ENCODE peak calls at places on chromosomes 6 and 20, in nine cellular contexts. F is spleen, M is GM12878, O is thyroid gland, A is esophagus squamous epithelium, C is A549, D is HCT116, J is H54, P is sigmoid colon. H is an unnamed sample.

GRCh38 chr20:24634855-24635254 is 165.4 kb downstream of the SYNDIG1 start:
- DNase-seq in M (no peak), F (no peak), O (peak), D (peak), A (no peak), J (peak), C (peak), P (no peak), H (peak)

GRCh38 chr20:47262365-47263013 is 94.0 kb downstream of the ZMYND8 start:
- DNase-seq in D (no peak), P (no peak), O (no peak), J (no peak), A (no peak), M (peak), C (no peak), F (no peak), H (no peak)

GRCh38 chr6:154650351-154650750 is 82.9 kb upstream of the SCAF8 start:
- DNase-seq in P (no peak), O (no peak), M (no peak), C (no peak), F (no peak), D (no peak), A (no peak), J (no peak), H (peak)

GRCh38 chr20:48451401-48451800 is 376.4 kb downstream of the PREX1 start:
- DNase-seq in F (no peak), M (no peak), J (no peak), O (no peak), P (no peak), C (no peak), D (no peak), A (no peak), H (no peak)

GRCh38 chr6:70706491-70707123 is 38.9 kb downstream of the SMAP1 start:
- DNase-seq in O (no peak), J (no peak), F (no peak), D (peak), M (no peak), A (no peak), P (no peak), C (peak), H (peak)

GRCh38 chr6:84516151-84516550 is 248.2 kb downstream of the TBX18 start:
- DNase-seq in D (no peak), P (no peak), O (no peak), C (no peak), J (no peak), F (no peak), A (no peak), M (no peak), H (no peak)

GRCh38 chr6:53139841-53140413 is 8.7 kb downstream of the GCM1 start:
- DNase-seq in A (no peak), F (no peak), O (no peak), J (no peak), M (no peak), C (no peak), D (no peak), P (no peak), H (no peak)

GRCh38 chr6:116529466-116529969 is 16.0 kb downstream of the TRAPPC3L start:
- DNase-seq in M (no peak), O (no peak), D (no peak), F (no peak), P (no peak), J (no peak), A (no peak), C (no peak), H (no peak)

GRCh38 chr6:44059359-44060342 is 67.6 kb downstream of the MRPL14 start:
- DNase-seq in A (no peak), M (no peak), C (no peak), P (no peak), O (peak), D (no peak), J (no peak), F (no peak), H (no peak)

GRCh38 chr6:37584654-37585522 is 85.2 kb upstream of the CCDC167 start:
- DNase-seq in D (no peak), C (no peak), F (no peak), J (no peak), P (no peak), A (no peak), M (no peak), O (no peak), H (no peak)

GRCh38 chr6:38364127-38364526 is 275.6 kb downstream of the BTBD9 start:
- DNase-seq in O (no peak), J (no peak), F (no peak), C (no peak), D (no peak), M (no peak), A (no peak), P (no peak), H (no peak)

GRCh38 chr6:122839477-122839876 is 50.4 kb downstream of the SMPDL3A start:
- DNase-seq in D (peak), J (peak), P (peak), M (no peak), C (peak), A (no peak), F (no peak), O (peak), H (peak)

GRCh38 chr20:41394931-41395668 is 28.5 kb upstream of the EMILIN3 start:
- DNase-seq in M (no peak), F (no peak), J (no peak), P (no peak), A (no peak), D (no peak), C (no peak), O (no peak), H (no peak)

GRCh38 chr6:129749749-129750120 is 39.8 kb upstream of the ARHGAP18 start:
- DNase-seq in F (no peak), D (peak), A (no peak), P (no peak), C (no peak), M (peak), O (no peak), J (no peak), H (peak)

GRCh38 chr20:33761698-33762250 is 30.0 kb downstream of the ZNF341 start:
- DNase-seq in O (no peak), F (no peak), A (no peak), M (no peak), D (no peak), C (no peak), P (no peak), J (no peak), H (no peak)

GRCh38 chr6:140988780-140989179 is 1143.9 kb upstream of the GJE1 start:
- DNase-seq in P (no peak), A (no peak), O (no peak), F (no peak), J (no peak), D (no peak), M (no peak), C (no peak), H (no peak)

GRCh38 chr20:3911956-3912355 is 22.8 kb downstream of the PANK2 start:
- DNase-seq in M (no peak), O (no peak), F (peak), D (no peak), J (no peak), C (no peak), A (no peak), P (no peak), H (peak)

GRCh38 chr6:81938014-81938761 is 185.7 kb upstream of the TENT5A start:
- DNase-seq in F (no peak), D (peak), M (peak), P (no peak), A (no peak), J (peak), O (no peak), C (peak), H (peak)
- TF ChIP-seq POLR2A in F (no peak), D (no peak), M (no peak), P (no peak), A (no peak), J (no peak), O (no peak), C (no peak), H (no peak)

GRCh38 chr6:35691027-35691824 is 2.5 kb upstream of the FKBP5 start:
- DNase-seq in F (peak), C (no peak), M (no peak), O (peak), J (no peak), A (no peak), P (peak), D (no peak), H (no peak)
- TF ChIP-seq POLR2A in F (no peak), C (no peak), M (no peak), O (no peak), J (no peak), A (no peak), P (no peak), D (no peak), H (no peak)

GRCh38 chr6:42708096-42708495 is 14.3 kb downstream of the PRPH2 start:
- DNase-seq in P (no peak), A (no peak), J (no peak), M (no peak), O (no peak), F (no peak), D (no peak), C (no peak), H (no peak)

GRCh38 chr6:42704937-42705374 is 17.4 kb downstream of the PRPH2 start:
- DNase-seq in O (no peak), C (no peak), F (no peak), P (no peak), J (no peak), M (no peak), A (no peak), D (no peak), H (no peak)

GRCh38 chr6:42707595-42707994 is 14.8 kb downstream of the PRPH2 start:
- DNase-seq in J (no peak), A (no peak), C (no peak), P (no peak), O (no peak), D (no peak), F (no peak), M (no peak), H (no peak)

GRCh38 chr6:42702200-42702599 is 20.2 kb downstream of the PRPH2 start:
- DNase-seq in D (peak), P (no peak), A (no peak), F (no peak), M (no peak), O (no peak), C (no peak), J (peak), H (no peak)

GRCh38 chr6:42704251-42704936 is 18.0 kb downstream of the PRPH2 start:
- DNase-seq in J (no peak), M (no peak), D (no peak), F (no peak), A (no peak), C (no peak), P (peak), O (no peak), H (no peak)
- TF ChIP-seq POLR2A in J (no peak), M (no peak), D (no peak), F (no peak), A (no peak), C (no peak), P (no peak), O (no peak), H (no peak)

DNA sequence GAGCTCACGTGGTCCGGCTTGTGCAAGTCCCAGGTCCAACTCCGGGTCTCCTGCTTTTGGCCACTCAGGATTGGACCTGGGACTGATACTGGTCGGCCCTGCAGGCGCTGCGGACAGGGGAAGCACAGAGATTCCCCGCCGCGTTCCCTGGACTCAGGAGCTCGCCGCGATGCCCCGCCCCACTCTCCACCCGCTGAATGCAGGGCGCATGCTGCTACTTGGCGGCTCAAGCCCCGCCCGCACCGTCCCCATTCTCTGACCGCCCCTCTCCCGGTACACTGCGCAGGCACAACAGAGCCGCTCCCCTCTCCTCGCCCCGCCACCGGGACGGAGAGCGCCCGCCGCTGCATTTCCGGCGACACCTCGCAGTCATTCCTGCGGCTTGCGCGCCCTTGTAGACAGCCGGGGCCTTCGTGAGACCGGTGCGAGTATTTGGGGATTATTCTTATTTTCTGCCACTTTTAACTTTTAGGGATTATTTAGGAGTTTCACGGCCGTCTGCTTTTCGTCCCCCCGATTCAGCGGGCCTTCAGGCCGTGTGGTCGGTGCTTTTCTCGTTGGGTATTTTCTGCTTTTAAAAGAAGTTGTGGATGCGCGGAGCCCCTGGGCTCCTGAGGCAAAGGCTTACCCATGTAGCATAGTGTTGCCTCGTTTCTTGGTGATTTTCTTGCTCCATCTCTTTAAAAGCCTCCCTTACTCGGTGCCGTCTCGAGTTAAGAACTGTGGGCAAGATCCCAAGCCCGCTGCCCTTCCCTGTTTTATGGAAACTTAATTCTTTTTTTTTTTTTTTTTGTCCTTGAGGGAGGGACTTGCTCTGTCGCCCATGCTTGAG is at the start of gene TMEM14C:
- DNase-seq in O (peak), M (peak), P (peak), A (peak), C (peak), J (peak), F (peak), D (peak), H (peak)
- TF ChIP-seq POLR2A in O (peak), M (peak), P (peak), A (no peak), C (peak), J (peak), F (peak), D (peak), H (peak)

H was measured in erythroblast.